ENCODE peak calls at places on chromosomes 16 and 17, in seven cellular contexts. D is stimulated activated naive CD8-positive, alpha-beta T cell treated with anti-CD3 and anti-CD28 coated beads, Interleukin-15, Interleukin-2, amounts not matched to agents 100 U/mL and 50 U/mL, for 24 hours; O is pulmonary artery endothelial cell; R is mesothelial cell of epicardium; X is ACHN; F is stimulated activated CD8-positive, alpha-beta memory T cell treated with anti-CD3 and anti-CD28 coated beads, Interleukin-7, amount 100 ng/mL, for 24 hours; A is C1 segment of cervical spinal cord. T is an unnamed sample.

GRCh38 chr17:41486316-41486715 is 3.4 kb downstream of the KRT36 start:
- DNase-seq in D (no peak), O (no peak), X (no peak), F (no peak), A (no peak), R (no peak), T (no peak)

GRCh38 chr17:64964796-64965195 is 45.5 kb upstream of the LRRC37A3 start:
- DNase-seq in O (no peak), A (no peak), F (no peak), X (no peak), R (no peak), D (no peak), T (peak)

GRCh38 chr16:2743007-2743810 is 9.2 kb upstream of the SRRM2 start:
- DNase-seq in A (no peak), F (no peak), O (no peak), R (no peak), D (no peak), X (no peak), T (no peak)

GRCh38 chr17:74757931-74758845 is 9.8 kb downstream of the NHERF1 start:
- DNase-seq in X (no peak), F (no peak), R (no peak), A (no peak), D (no peak), O (no peak), T (no peak)

GRCh38 chr17:41811549-41812175 is at the start of gene P3H4:
- DNase-seq in F (peak), R (peak), A (peak), D (peak), O (no peak), X (peak), T (peak)

GRCh38 chr17:19569785-19570496 is 36.3 kb downstream of the SLC47A1 start:
- DNase-seq in O (no peak), F (no peak), D (no peak), X (no peak), A (no peak), R (no peak), T (peak)

GRCh38 chr16:70156207-70156978 is 17.2 kb upstream of the CLEC18C start:
- DNase-seq in R (no peak), O (no peak), A (no peak), D (no peak), F (no peak), X (no peak), T (no peak)

GRCh38 chr16:84298376-84298899 is 3.8 kb downstream of the WFDC1 start:
- DNase-seq in A (no peak), D (no peak), F (no peak), R (no peak), X (no peak), O (no peak), T (no peak)

GRCh38 chr17:77640916-77641605 is 317.4 kb upstream of the TNRC6C start:
- DNase-seq in R (no peak), A (no peak), D (no peak), X (no peak), F (no peak), O (no peak), T (no peak)

GRCh38 chr16:22797551-22797950 is 16.4 kb upstream of the HS3ST2 start:
- DNase-seq in A (no peak), X (no peak), O (no peak), D (no peak), R (no peak), F (no peak), T (no peak)

GRCh38 chr17:74987909-74988711 is 678 bp downstream of the CDR2L start:
- DNase-seq in O (peak), R (peak), D (peak), A (peak), F (no peak), X (peak), T (peak)

GRCh38 chr16:29307598-29308507 is 98.7 kb downstream of the NPIPB11 start:
- DNase-seq in A (no peak), O (no peak), F (no peak), D (no peak), X (no peak), R (no peak), T (peak)

GRCh38 chr16:54817432-54817831 is 113.2 kb upstream of the IRX5 start:
- DNase-seq in D (no peak), A (no peak), F (no peak), R (no peak), O (no peak), X (peak), T (peak)

GRCh38 chr17:32929288-32929574 is 1.3 kb downstream of the TMEM98 start:
- DNase-seq in O (no peak), A (no peak), F (no peak), R (no peak), X (peak), D (no peak), T (no peak)

GRCh38 chr16:4461250-4462085 is 13.0 kb downstream of the NMRAL1 start:
- DNase-seq in O (no peak), F (no peak), D (no peak), A (no peak), X (no peak), R (no peak), T (no peak)

GRCh38 chr16:85625053-85625452 is 11.9 kb downstream of the GSE1 start:
- DNase-seq in O (no peak), A (no peak), R (no peak), D (no peak), X (no peak), F (no peak), T (no peak)

GRCh38 chr16:53022374-53022773 is 30.3 kb downstream of the CHD9NB start:
- DNase-seq in R (no peak), A (no peak), F (no peak), D (peak), O (no peak), X (peak), T (peak)

GRCh38 chr17:62653002-62653830 is 25.7 kb downstream of the MRC2 start:
- DNase-seq in O (no peak), D (peak), X (peak), A (peak), R (no peak), F (peak), T (peak)

GRCh38 chr17:16568541-16569357 is at the start of gene ZNF287:
- DNase-seq in F (peak), X (peak), D (peak), A (peak), O (peak), R (peak), T (peak)

GRCh38 chr16:81376880-81377279 is 62.1 kb downstream of the GAN start:
- DNase-seq in R (no peak), O (no peak), X (no peak), F (no peak), A (no peak), D (peak), T (peak)

GRCh38 chr17:40178660-40179059 is 1.4 kb downstream of the RAPGEFL1 start:
- DNase-seq in O (no peak), F (no peak), A (no peak), D (no peak), X (no peak), R (no peak), T (no peak)

GRCh38 chr16:5551909-5552308 is 454.3 kb upstream of the EEF2KMT start:
- DNase-seq in D (no peak), F (no peak), O (no peak), X (no peak), A (no peak), R (no peak), T (no peak)

GRCh38 chr16:24151482-24151939 is 104.6 kb upstream of the CACNG3 start:
- DNase-seq in D (peak), A (no peak), F (no peak), O (peak), X (no peak), R (no peak), T (no peak)

GRCh38 chr17:48054238-48055185 is 6.4 kb downstream of the NFE2L1 start:
- DNase-seq in A (peak), F (no peak), R (peak), D (no peak), X (peak), O (no peak), T (peak)

GRCh38 chr17:9982159-9982558 is 77.1 kb upstream of the RCVRN start:
- DNase-seq in A (no peak), R (no peak), X (peak), F (no peak), O (no peak), D (no peak), T (no peak)

GRCh38 chr16:24971718-24972117 is 43.5 kb downstream of the ARHGAP17 start:
- DNase-seq in O (no peak), X (no peak), F (no peak), D (no peak), A (no peak), R (no peak), T (no peak)

GRCh38 chr17:43740541-43740940 is 18.1 kb downstream of the SOST start:
- DNase-seq in R (no peak), X (no peak), O (no peak), D (no peak), F (no peak), A (no peak), T (peak)

GRCh38 chr16:88376835-88377726 is 5.7 kb upstream of the ZNF469 start:
- DNase-seq in D (no peak), R (no peak), F (no peak), X (no peak), O (no peak), A (no peak), T (no peak)

GRCh38 chr16:50472472-50472871 is 75.7 kb upstream of the NKD1 start:
- DNase-seq in X (no peak), R (no peak), F (no peak), D (no peak), O (no peak), A (no peak), T (no peak)

GRCh38 chr17:57954421-57955182 is 610 bp downstream of the CUEDC1 start:
- DNase-seq in D (no peak), A (peak), X (peak), F (no peak), R (no peak), O (no peak), T (peak)